ENCODE peak calls at places on chromosomes 12 and 14, in five cellular contexts. T is endodermal cell, E is heart right ventricle, J is Panc1, A is IMR-90. P is an unnamed sample. For H3K27me3 and H3K4me1, the result is how much of the 10 kb centered on the place peaks cover.

GRCh38 chr14:90489916-90490726 is 93.3 kb downstream of the CALM1 start:
- DNase-seq in T (no peak), J (no peak), E (no peak), A (peak), P (no peak)

GRCh38 chr14:90785474-90785873 is 30.8 kb downstream of the TTC7B start:
- DNase-seq in J (no peak), E (peak), A (no peak), T (peak), P (no peak)

GRCh38 chr12:14643247-14643646 is 53.2 kb downstream of the GUCY2C start:
- DNase-seq in J (no peak), T (no peak), E (no peak), A (no peak), P (no peak)

GRCh38 chr12:50505386-50505827 is 622 bp downstream of the DIP2B start:
- DNase-seq in T (no peak), E (peak), J (no peak), A (no peak), P (peak)

GRCh38 chr14:55332654-55333570 is 61.7 kb downstream of the FBXO34 start:
- DNase-seq in T (no peak), J (no peak), E (no peak), A (peak), P (no peak)

GRCh38 chr14:69582207-69582606 is 7.5 kb upstream of the CCDC177 start:
- DNase-seq in T (no peak), J (no peak), A (peak), E (no peak), P (no peak)

GRCh38 chr12:55385911-55386310 is 14.4 kb upstream of the OR6C65 start:
- DNase-seq in T (peak), E (no peak), J (no peak), A (no peak), P (no peak)

GRCh38 chr14:59511916-59512530 is 27.7 kb downstream of the JKAMP start:
- DNase-seq in A (no peak), E (no peak), J (no peak), T (peak), P (no peak)

GRCh38 chr12:125340791-125341190 is 275.6 kb downstream of the AACS start:
- DNase-seq in J (no peak), A (peak), T (peak), E (no peak), P (no peak)

GRCh38 chr14:75279153-75279738 is 618 bp downstream of the FOS start:
- DNase-seq in A (peak), T (no peak), J (no peak), E (peak), P (peak)

GRCh38 chr14:105925615-105926414 is 399.4 kb downstream of the TMEM121 start:
- DNase-seq in A (no peak), T (no peak), E (no peak), J (no peak), P (peak)

GRCh38 chr14:105927661-105928060 is 401.3 kb downstream of the TMEM121 start:
- DNase-seq in J (no peak), T (no peak), E (no peak), A (no peak), P (peak)

GRCh38 chr14:105927094-105927475 is 400.7 kb downstream of the TMEM121 start:
- DNase-seq in E (no peak), J (no peak), T (no peak), A (no peak), P (peak)

GRCh38 chr14:105924951-105925591 is 398.7 kb downstream of the TMEM121 start:
- DNase-seq in A (no peak), J (no peak), E (no peak), T (no peak), P (peak)

GRCh38 chr14:105926415-105927093 is 400.2 kb downstream of the TMEM121 start:
- DNase-seq in A (no peak), J (no peak), E (no peak), T (no peak), P (peak)
- H3K27me3 ChIP-seq in A (under half), J (under half), E (under half), T (under half), P (half or more)

GRCh38 chr12:53983580-53984572 is 1.1 kb upstream of the HOXC10 start:
- DNase-seq in J (no peak), E (no peak), A (no peak), T (peak), P (no peak)

GRCh38 chr12:53984901-53985357 is at the start of gene HOXC10:
- DNase-seq in T (peak), J (peak), A (peak), E (peak), P (no peak)

GRCh38 chr12:53982616-53983579 is 2.0 kb upstream of the HOXC10 start:
- DNase-seq in J (no peak), A (no peak), T (no peak), E (no peak), P (no peak)

GRCh38 chr12:53980448-53981388 is 4.2 kb upstream of the HOXC10 start:
- DNase-seq in E (no peak), J (no peak), T (no peak), A (no peak), P (no peak)

GRCh38 chr12:53981652-53982565 is 3.0 kb upstream of the HOXC10 start:
- DNase-seq in T (peak), J (no peak), A (no peak), E (no peak), P (no peak)
- TF ChIP-seq CTCF in T (no peak), J (peak), A (no peak), E (no peak), P (no peak)

GRCh38 chr14:54317396-54317795 is 79.4 kb upstream of the CDKN3 start:
- DNase-seq in A (no peak), E (no peak), T (no peak), J (no peak), P (no peak)

GRCh38 chr14:54316652-54317051 is 80.2 kb upstream of the CDKN3 start:
- DNase-seq in T (no peak), E (no peak), J (no peak), A (no peak), P (no peak)

GRCh38 chr14:54325766-54326165 is 71.0 kb upstream of the CDKN3 start:
- DNase-seq in E (no peak), A (no peak), J (no peak), T (no peak), P (no peak)

GRCh38 chr14:54322668-54323380 is 74.0 kb upstream of the CDKN3 start:
- DNase-seq in T (no peak), E (no peak), A (no peak), J (no peak), P (no peak)

GRCh38 chr14:54322241-54322640 is 74.6 kb upstream of the CDKN3 start:
- DNase-seq in E (no peak), A (no peak), J (no peak), T (no peak), P (no peak)
- H3K4me1 ChIP-seq in E (under half), A (under half), J (under half), T (under half), P (under half)

GRCh38 chr12:131573631-131574396 is 137.1 kb upstream of the SFSWAP start:
- DNase-seq in T (peak), E (no peak), J (no peak), A (no peak), P (no peak)

GRCh38 chr12:131574397-131574775 is 136.5 kb upstream of the SFSWAP start:
- DNase-seq in E (no peak), T (no peak), J (no peak), A (no peak), P (no peak)

GRCh38 chr12:131570596-131570995 is 140.3 kb upstream of the SFSWAP start:
- DNase-seq in T (no peak), J (no peak), E (no peak), A (no peak), P (no peak)

GRCh38 chr12:131572626-131573025 is 138.3 kb upstream of the SFSWAP start:
- DNase-seq in A (no peak), J (no peak), E (no peak), T (no peak), P (no peak)

GRCh38 chr12:131571827-131572226 is 139.1 kb upstream of the SFSWAP start:
- DNase-seq in J (no peak), A (no peak), T (peak), E (no peak), P (no peak)
- H3K27me3 ChIP-seq in J (under half), A (under half), T (under half), E (half or more), P (half or more)

GRCh38 chr12:121652767-121653497 is 16.5 kb downstream of the MORN3 start:
- DNase-seq in J (no peak), A (no peak), E (no peak), T (no peak), P (peak)
- TF ChIP-seq CTCF in J (no peak), A (no peak), E (no peak), T (no peak), P (no peak)

GRCh38 chr14:104196461-104197180 is 58.2 kb downstream of the KIF26A start:
- DNase-seq in E (no peak), A (no peak), J (no peak), T (no peak), P (peak)

GRCh38 chr14:104195854-104196253 is 57.5 kb downstream of the KIF26A start:
- DNase-seq in T (no peak), J (no peak), E (no peak), A (no peak), P (no peak)

GRCh38 chr14:104194016-104194415 is 55.6 kb downstream of the KIF26A start:
- DNase-seq in E (no peak), A (no peak), J (no peak), T (no peak), P (no peak)

GRCh38 chr14:104194716-104195115 is 56.3 kb downstream of the KIF26A start:
- DNase-seq in J (no peak), T (no peak), E (no peak), A (no peak), P (peak)

GRCh38 chr14:104195361-104195760 is 57.0 kb downstream of the KIF26A start:
- DNase-seq in A (no peak), T (no peak), J (no peak), E (no peak), P (peak)
- H3K4me1 ChIP-seq in A (under half), T (under half), J (under half), E (under half), P (under half)

DNA sequence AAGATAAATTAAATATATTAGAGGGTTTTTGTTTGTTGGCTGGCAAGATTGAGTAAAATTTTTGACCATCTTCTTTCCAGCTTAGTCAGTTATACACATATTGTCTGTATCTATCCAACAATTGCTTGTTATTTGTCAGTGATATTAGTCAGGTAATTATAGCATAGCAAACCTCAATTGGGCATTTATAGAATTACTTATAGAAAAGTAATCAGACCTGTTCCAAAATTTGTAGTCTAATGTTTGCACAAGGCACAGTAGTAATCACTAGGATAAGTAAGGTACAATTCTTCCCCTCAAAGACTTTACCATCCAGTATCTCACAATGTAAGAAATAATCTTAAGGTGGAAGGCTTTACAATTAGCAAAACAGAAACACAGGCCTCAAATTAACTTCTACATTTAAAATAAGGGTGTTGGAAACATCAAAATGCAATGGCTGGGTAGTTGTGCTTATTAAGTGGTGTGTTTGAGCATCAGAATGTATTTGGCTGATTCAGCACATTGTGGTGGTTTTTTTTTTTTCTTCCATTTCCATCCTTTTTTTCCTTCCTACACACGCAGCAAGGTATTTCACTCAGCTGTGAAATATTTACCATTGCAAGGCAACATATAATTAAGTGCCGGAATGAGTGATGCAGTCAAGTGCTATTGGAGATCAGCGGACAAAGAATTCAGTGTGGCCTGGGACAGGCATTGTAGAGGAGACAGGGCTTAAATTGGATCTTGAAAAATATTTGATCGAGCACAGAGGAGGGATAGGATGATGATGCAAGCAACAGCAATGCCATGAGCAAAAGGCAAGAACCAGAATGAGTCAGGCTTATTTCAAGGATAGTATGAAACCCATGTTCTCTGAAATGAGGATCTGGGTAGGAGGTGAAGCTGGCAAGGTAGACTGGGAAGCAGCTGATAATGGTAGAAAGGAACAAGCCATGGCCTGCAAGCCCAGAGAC is 178.2 kb downstream of the AKAP6 start:
- DNase-seq in T (no peak), A (peak), J (no peak), E (no peak), P (no peak)
- H3K27me3 ChIP-seq in T (under half), A (under half), J (under half), E (under half), P (under half)

GRCh38 chr14:73785834-73786631 is 65.6 kb upstream of the PTGR2 start:
- DNase-seq in E (peak), J (no peak), A (peak), T (peak), P (peak)
- TF ChIP-seq CTCF in E (no peak), J (no peak), A (peak), T (peak), P (no peak)